ENCODE peak calls at places on chromosome 12, in seven cellular contexts. R is CD8-positive, alpha-beta T cell; N is Calu3; B is naive B cell; K is naive thymus-derived CD8-positive, alpha-beta T cell; E is NK-92 treated with Interleukin-12 subunit alpha and Interleukin-12 subunit beta, amount 100 ng/mL, for 24 hours; D is activated naive CD8-positive, alpha-beta T cell treated with anti-CD3 and anti-CD28 coated beads, Interleukin-2, amount 50 U/mL, for 24 hours. J is an unnamed sample.

GRCh38 chr12:50224026-50224692 is 57.0 kb upstream of the CERS5 start:
- DNase-seq in R (peak), N (peak), B (no peak), K (peak), E (peak), D (peak), J (peak)

GRCh38 chr12:131942671-131943070 is 7.1 kb upstream of the EP400 start:
- DNase-seq in R (no peak), N (no peak), B (no peak), K (no peak), E (no peak), D (no peak), J (no peak)

GRCh38 chr12:65590318-65590717 is 234.0 kb upstream of the HMGA2 start:
- DNase-seq in R (no peak), N (no peak), B (no peak), K (no peak), E (no peak), D (no peak), J (no peak)

GRCh38 chr12:104792570-104792969 is 165.5 kb downstream of the SLC41A2 start:
- DNase-seq in R (no peak), N (no peak), B (no peak), K (no peak), E (no peak), D (no peak), J (no peak)

GRCh38 chr12:3129301-3130052 is 52.3 kb downstream of the TSPAN9 start:
- DNase-seq in R (no peak), N (no peak), B (peak), K (no peak), E (no peak), D (peak), J (no peak)

GRCh38 chr12:92073123-92073522 is 72.5 kb downstream of the BTG1 start:
- DNase-seq in R (no peak), N (no peak), B (no peak), K (no peak), E (no peak), D (no peak), J (no peak)

GRCh38 chr12:105852496-105852895 is 286.3 kb downstream of the NUAK1 start:
- DNase-seq in R (no peak), N (no peak), B (no peak), K (no peak), E (no peak), D (no peak), J (no peak)

GRCh38 chr12:30985814-30986452 is 59.4 kb downstream of the TSPAN11 start:
- DNase-seq in R (no peak), N (peak), B (no peak), K (no peak), E (no peak), D (peak), J (peak)

GRCh38 chr12:107091989-107092641 is 1.2 kb downstream of the CRY1 start:
- DNase-seq in R (peak), N (peak), B (peak), K (peak), E (no peak), D (no peak), J (peak)

GRCh38 chr12:89567691-89568239 is 41.9 kb upstream of the POC1B start:
- DNase-seq in R (no peak), N (no peak), B (no peak), K (no peak), E (no peak), D (no peak), J (no peak)

GRCh38 chr12:84856156-84856900 is 56.3 kb downstream of the SLC6A15 start:
- DNase-seq in R (no peak), N (no peak), B (no peak), K (no peak), E (no peak), D (no peak), J (no peak)

GRCh38 chr12:69475237-69475984 is 5.2 kb downstream of the FRS2 start:
- DNase-seq in R (no peak), N (no peak), B (no peak), K (no peak), E (no peak), D (no peak), J (no peak)

GRCh38 chr12:47725091-47725772 is at the start of gene ENDOU:
- DNase-seq in R (no peak), N (no peak), B (no peak), K (no peak), E (no peak), D (no peak), J (no peak)

GRCh38 chr12:113306382-113306781 is 28.5 kb downstream of the SLC8B1 start:
- DNase-seq in R (no peak), N (no peak), B (no peak), K (no peak), E (no peak), D (no peak), J (no peak)

GRCh38 chr12:131404705-131405104 is 306.2 kb upstream of the SFSWAP start:
- DNase-seq in R (no peak), N (no peak), B (no peak), K (no peak), E (no peak), D (no peak), J (no peak)

GRCh38 chr12:66725031-66725430 is 46.2 kb upstream of the GRIP1 start:
- DNase-seq in R (no peak), N (no peak), B (no peak), K (no peak), E (no peak), D (no peak), J (no peak)

GRCh38 chr12:104137175-104137901 is 672 bp downstream of the NFYB start:
- DNase-seq in R (peak), N (peak), B (peak), K (peak), E (peak), D (peak), J (peak)

GRCh38 chr12:1463073-1463905 is 131.1 kb downstream of the FBXL14 start:
- DNase-seq in R (no peak), N (no peak), B (no peak), K (no peak), E (no peak), D (no peak), J (no peak)

GRCh38 chr12:4809013-4809448 is 88.8 kb downstream of the GALNT8 start:
- DNase-seq in R (no peak), N (no peak), B (no peak), K (no peak), E (no peak), D (no peak), J (no peak)

GRCh38 chr12:40103043-40103442 is 2.8 kb downstream of the SLC2A13 start:
- DNase-seq in R (no peak), N (no peak), B (no peak), K (no peak), E (no peak), D (no peak), J (no peak)

GRCh38 chr12:66548338-66549049 is 130.4 kb downstream of the GRIP1 start:
- DNase-seq in R (no peak), N (no peak), B (peak), K (no peak), E (no peak), D (no peak), J (no peak)

GRCh38 chr12:123533672-123534643 is at the start of gene RILPL1:
- DNase-seq in R (peak), N (peak), B (peak), K (peak), E (no peak), D (peak), J (peak)

GRCh38 chr12:99259040-99259934 is 388.3 kb upstream of the GARIN6 start:
- DNase-seq in R (no peak), N (no peak), B (no peak), K (no peak), E (no peak), D (no peak), J (no peak)

GRCh38 chr12:71478277-71478676 is 38.7 kb downstream of the LGR5 start:
- DNase-seq in R (no peak), N (no peak), B (no peak), K (no peak), E (no peak), D (no peak), J (no peak)

GRCh38 chr12:52311282-52311643 is 9.9 kb downstream of the KRT83 start:
- DNase-seq in R (no peak), N (no peak), B (no peak), K (no peak), E (no peak), D (no peak), J (no peak)

GRCh38 chr12:51183349-51183748 is 10.4 kb upstream of the TFCP2 start:
- DNase-seq in R (no peak), N (no peak), B (no peak), K (no peak), E (no peak), D (no peak), J (no peak)

GRCh38 chr12:132284071-132284492 is 45.3 kb downstream of the GALNT9 start:
- DNase-seq in R (no peak), N (no peak), B (no peak), K (no peak), E (no peak), D (no peak), J (no peak)

GRCh38 chr12:22284871-22285270 is 49.6 kb downstream of the ST8SIA1 start:
- DNase-seq in R (no peak), N (no peak), B (no peak), K (no peak), E (no peak), D (no peak), J (no peak)

GRCh38 chr12:59736786-59737185 is 141.0 kb downstream of the SLC16A7 start:
- DNase-seq in R (no peak), N (peak), B (no peak), K (no peak), E (no peak), D (no peak), J (peak)

GRCh38 chr12:123427036-123427769 is 9.3 kb downstream of the RILPL2 start:
- DNase-seq in R (no peak), N (no peak), B (peak), K (no peak), E (no peak), D (peak), J (no peak)

GRCh38 chr12:64995831-64996230 is 125.3 kb downstream of the WIF1 start:
- DNase-seq in R (no peak), N (no peak), B (no peak), K (no peak), E (no peak), D (no peak), J (no peak)

GRCh38 chr12:71746983-71747611 is 7.6 kb upstream of the RAB21 start:
- DNase-seq in R (peak), N (peak), B (peak), K (peak), E (peak), D (peak), J (peak)

GRCh38 chr12:30515351-30515750 is 180.3 kb downstream of the IPO8 start:
- DNase-seq in R (no peak), N (no peak), B (no peak), K (no peak), E (no peak), D (no peak), J (no peak)

J was measured in BE2C.